ENCODE peak calls at places on chromosomes 7 and 10, in eight cellular contexts. G is adrenal gland; I is GM23248; L is mammary epithelial cell; U is neural progenitor cell; D is CD4-positive, CD25-positive, alpha-beta regulatory T cell; K is hepatocyte; J is transverse colon. Z is an unnamed sample.

GRCh38 chr10:124152781-124153600 is 59.6 kb upstream of the CHST15 start:
- DNase-seq in J (peak; percentile 67), G (peak; percentile 42), K (peak; percentile 75), I (peak; percentile 82), D (peak; percentile 86), L (peak; percentile 98), U (no peak), Z (no peak)

GRCh38 chr10:14099885-14100284 is 230.8 kb downstream of the FRMD4A start:
- DNase-seq in U (no peak), I (no peak), L (no peak), J (no peak), G (no peak), K (no peak), D (no peak), Z (no peak)

GRCh38 chr10:73867126-73867807 is 7.1 kb downstream of the CAMK2G start:
- DNase-seq in J (no peak), L (no peak), G (no peak), U (no peak), D (no peak), I (no peak), K (no peak), Z (no peak)

GRCh38 chr7:75040512-75040911 is 33.1 kb downstream of the RCC1L start:
- DNase-seq in D (no peak), I (no peak), J (no peak), G (no peak), U (no peak), L (no peak), K (no peak), Z (no peak)

GRCh38 chr10:90484518-90484917 is 373.3 kb downstream of the HTR7 start:
- DNase-seq in I (no peak), L (peak; percentile 86), J (no peak), G (no peak), D (no peak), K (no peak), U (peak; percentile 13), Z (no peak)

GRCh38 chr7:22001345-22002004 is 55.8 kb upstream of the CDCA7L start:
- DNase-seq in U (peak; percentile 51), I (peak; percentile 92), D (peak; percentile 64), J (no peak), K (peak; percentile 58), L (peak; percentile 71), G (peak; percentile 3), Z (no peak)

GRCh38 chr10:9024210-9024609 is 969.7 kb downstream of the GATA3 start:
- DNase-seq in J (no peak), K (no peak), D (no peak), U (no peak), G (no peak), L (peak; percentile 81), I (no peak), Z (no peak)

GRCh38 chr10:100101526-100102076 is 19.9 kb upstream of the CPN1 start:
- DNase-seq in U (no peak), D (no peak), L (peak; percentile 4), I (peak; percentile 46), K (peak; percentile 71), G (no peak), J (peak; percentile 8), Z (no peak)

GRCh38 chr7:121447939-121448338 is 51.8 kb upstream of the FAM3C start:
- DNase-seq in K (no peak), D (no peak), L (no peak), U (peak; percentile 28), G (no peak), I (no peak), J (no peak), Z (no peak)

GRCh38 chr7:143380646-143381426 is at the start of gene ZYX:
- DNase-seq in K (peak; percentile 97), L (peak; percentile 90), J (peak; percentile 97), D (peak; percentile 91), G (peak; percentile 93), U (peak; percentile 95), I (peak; percentile 97), Z (peak; percentile 95)

GRCh38 chr7:143380264-143380645 is 890 bp upstream of the ZYX start:
- DNase-seq in D (peak; percentile 92), U (peak; percentile 92), L (peak; percentile 73), I (peak; percentile 90), K (peak; percentile 93), G (peak; percentile 90), J (peak; percentile 92), Z (peak; percentile 88)

GRCh38 chr7:143381427-143382125 is 431 bp downstream of the ZYX start:
- DNase-seq in K (peak; percentile 82), G (peak; percentile 77), U (peak; percentile 45), D (peak; percentile 36), L (peak; percentile 54), J (peak; percentile 69), I (peak; percentile 72), Z (peak; percentile 87)

GRCh38 chr7:143382126-143382790 is 1.1 kb downstream of the ZYX start:
- DNase-seq in K (no peak), G (no peak), L (no peak), J (no peak), D (no peak), I (peak; percentile 27), U (no peak), Z (no peak)

DNA sequence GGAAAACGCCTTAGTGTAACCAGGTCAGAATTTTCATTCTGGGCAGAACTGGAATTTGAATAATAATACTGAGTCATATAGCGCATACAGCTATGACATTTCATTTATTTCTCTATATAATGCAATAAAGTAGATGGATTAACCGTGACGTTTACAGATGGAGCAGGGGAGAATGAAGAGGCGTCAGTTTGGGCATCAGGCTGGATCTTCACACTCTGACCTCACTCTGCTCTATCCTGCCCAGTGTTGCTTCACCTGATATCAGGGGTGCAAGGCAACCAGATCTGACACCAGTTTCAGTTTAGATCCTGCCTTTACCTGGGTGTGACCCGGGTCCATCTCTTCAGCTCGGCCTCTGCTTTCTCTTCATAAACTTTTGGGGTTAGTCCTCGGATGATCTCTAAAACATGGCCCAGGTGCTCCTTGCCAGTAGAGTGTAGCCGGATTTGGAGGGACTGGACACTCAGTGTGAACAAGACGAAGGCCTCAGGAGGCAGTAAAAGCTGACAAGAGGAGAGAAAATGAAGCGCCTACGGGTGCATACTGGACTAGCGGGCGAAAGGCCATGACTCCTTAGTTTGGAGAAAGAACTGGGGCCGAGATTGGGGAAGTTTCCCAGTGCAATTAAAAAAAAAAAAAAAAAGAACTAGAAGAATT is 1.4 kb upstream of the ZYX start:
- DNase-seq in D (peak; percentile 42), G (no peak), I (peak; percentile 33), K (no peak), L (no peak), J (no peak), U (no peak), Z (no peak)
- H3K4me1 ChIP-seq in D (peaks cover 69% of the 10 kb centered on the region), G (peaks cover 7% of the 10 kb centered on the region), I (peaks cover 39% of the 10 kb centered on the region), K (peaks cover 35% of the 10 kb centered on the region), L (peaks cover 51% of the 10 kb centered on the region), J (peaks cover 32% of the 10 kb centered on the region), U (peaks cover 20% of the 10 kb centered on the region), Z (no peaks in the 10 kb centered on the region)

DNA sequence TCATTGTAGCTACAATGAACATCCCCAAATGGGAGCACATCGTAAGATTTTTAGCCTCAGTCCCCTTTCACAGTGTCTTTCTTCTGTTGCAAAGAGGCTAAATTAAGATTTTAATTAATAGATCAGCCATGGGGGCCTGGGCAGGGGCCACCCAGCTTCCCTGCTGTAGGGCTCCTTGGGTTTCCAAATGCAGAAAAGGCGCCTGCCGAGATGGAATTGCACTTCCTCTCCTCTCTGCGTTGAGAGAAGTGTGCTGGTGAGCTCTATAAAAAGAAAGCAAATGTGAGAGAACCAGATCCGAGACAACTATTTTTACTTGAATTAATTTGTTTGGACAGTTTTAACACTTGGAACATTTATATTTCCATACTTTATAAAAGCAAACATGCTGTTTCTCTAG is 998.2 kb downstream of the LRMDA start:
- DNase-seq in I (peak; percentile 25), K (no peak), D (no peak), U (no peak), J (no peak), G (no peak), L (no peak), Z (no peak)
- H3K4me1 ChIP-seq in I (peaks cover 50% of the 10 kb centered on the region), K (peaks cover 13% of the 10 kb centered on the region), D (no peaks in the 10 kb centered on the region), U (peaks cover 28% of the 10 kb centered on the region), J (peaks cover 3% of the 10 kb centered on the region), G (peaks cover 17% of the 10 kb centered on the region), L (peaks cover 27% of the 10 kb centered on the region), Z (peaks cover 14% of the 10 kb centered on the region)

GRCh38 chr7:107953265-107953923 is 49.6 kb downstream of the LAMB1 start:
- DNase-seq in D (no peak), U (no peak), I (no peak), J (no peak), L (no peak), G (no peak), K (no peak), Z (no peak)

GRCh38 chr7:107951172-107951787 is 51.7 kb downstream of the LAMB1 start:
- DNase-seq in J (no peak), I (no peak), K (no peak), G (peak; percentile 66), D (no peak), L (no peak), U (no peak), Z (peak; percentile 23)

GRCh38 chr7:107955394-107955793 is 47.6 kb downstream of the LAMB1 start:
- DNase-seq in J (no peak), K (no peak), L (no peak), U (no peak), G (no peak), I (no peak), D (no peak), Z (no peak)

GRCh38 chr7:107951896-107952295 is 51.1 kb downstream of the LAMB1 start:
- DNase-seq in L (no peak), D (no peak), K (no peak), U (no peak), J (no peak), G (peak; percentile 39), I (no peak), Z (no peak)

GRCh38 chr7:107953924-107954303 is 49.0 kb downstream of the LAMB1 start:
- DNase-seq in D (no peak), I (no peak), K (peak; percentile 44), U (no peak), J (no peak), G (no peak), L (no peak), Z (no peak)
- H3K4me1 ChIP-seq in D (no peaks in the 10 kb centered on the region), I (peaks cover 39% of the 10 kb centered on the region), K (peaks cover 40% of the 10 kb centered on the region), U (peaks cover 23% of the 10 kb centered on the region), J (no peaks in the 10 kb centered on the region), G (peaks cover 25% of the 10 kb centered on the region), L (peaks cover 47% of the 10 kb centered on the region), Z (peaks cover 29% of the 10 kb centered on the region)

DNA sequence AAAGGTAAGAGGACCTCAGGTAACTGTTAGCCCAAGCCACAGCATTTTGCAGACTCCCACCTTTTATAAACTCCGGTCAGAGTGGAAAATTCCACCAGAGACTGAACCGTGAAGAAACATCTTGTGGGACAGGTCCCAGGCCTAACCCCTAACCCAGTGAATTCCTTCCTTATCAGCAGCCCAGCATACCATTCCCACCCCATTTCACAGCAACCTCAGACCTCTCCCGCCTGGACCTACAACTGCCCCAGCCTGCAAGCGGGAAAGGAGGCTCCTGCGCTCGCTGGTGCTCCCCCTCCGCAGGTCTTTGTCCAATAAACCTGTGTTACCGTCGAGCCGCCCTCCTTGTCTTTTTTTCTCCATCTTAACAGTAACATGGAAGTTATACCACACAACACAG is 736.6 kb downstream of the MAGI2 start:
- DNase-seq in U (peak; percentile 13), K (peak; percentile 5), L (no peak), G (no peak), D (no peak), I (no peak), J (no peak), Z (no peak)
- H3K4me1 ChIP-seq in U (peaks cover 6% of the 10 kb centered on the region), K (peaks cover 11% of the 10 kb centered on the region), L (no peaks in the 10 kb centered on the region), G (no peaks in the 10 kb centered on the region), D (no peaks in the 10 kb centered on the region), I (no peaks in the 10 kb centered on the region), J (no peaks in the 10 kb centered on the region), Z (no peaks in the 10 kb centered on the region)

DNA sequence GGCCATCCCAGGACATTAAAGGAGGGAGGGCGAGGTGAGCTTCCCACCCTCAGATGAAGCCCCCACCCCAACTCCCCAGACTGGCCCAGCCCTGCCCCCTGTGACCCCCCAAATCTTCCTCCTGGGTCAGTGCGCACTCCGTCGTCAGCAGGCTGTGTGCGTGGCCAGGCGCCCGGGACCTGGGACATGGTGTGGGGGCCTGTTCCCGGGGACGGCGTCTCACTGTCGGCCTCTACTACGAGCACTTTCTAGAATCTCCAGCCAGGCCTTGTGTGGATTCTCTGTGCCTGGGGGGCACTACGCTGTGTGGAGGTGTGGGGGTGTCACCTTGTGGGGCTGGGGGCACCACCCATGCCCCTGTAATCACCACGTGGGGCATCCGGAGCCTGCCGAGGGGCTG is 9.8 kb downstream of the PWWP2B start:
- DNase-seq in J (no peak), D (no peak), U (no peak), K (no peak), I (no peak), G (peak; percentile 57), L (no peak), Z (peak; percentile 41)
- H3K4me1 ChIP-seq in J (peaks cover 75% of the 10 kb centered on the region), D (no peaks in the 10 kb centered on the region), U (peaks cover 10% of the 10 kb centered on the region), K (peaks cover 39% of the 10 kb centered on the region), I (peaks cover 3% of the 10 kb centered on the region), G (peaks cover 57% of the 10 kb centered on the region), L (peaks cover 18% of the 10 kb centered on the region), Z (peaks cover 65% of the 10 kb centered on the region)